ENCODE peak calls at places on chromosomes 11 and 22, in eight cellular contexts. E, Q, I, M, O, G, F and P are unnamed samples.

GRCh38 chr22:45296628-45297297 is 12.0 kb downstream of the UPK3A start:
- DNase-seq in Q (no peak), E (no peak), M (no peak), I (no peak), F (peak; percentile 35), O (no peak), G (no peak), P (no peak)

GRCh38 chr22:36860821-36861659 is at the start of gene NCF4:
- DNase-seq in O (no peak), F (peak; percentile 95), I (no peak), E (peak; percentile 64), M (no peak), Q (peak; percentile 87), G (peak; percentile 66), P (no peak)

GRCh38 chr11:114195981-114196731 is 100.0 kb upstream of the NNMT start:
- DNase-seq in E (no peak), M (peak; percentile 33), Q (no peak), O (peak; percentile 52), I (no peak), G (no peak), F (peak; percentile 45), P (no peak)

GRCh38 chr11:74571062-74571399 is 21.4 kb upstream of the POLD3 start:
- DNase-seq in E (no peak), M (no peak), G (no peak), Q (no peak), I (no peak), F (no peak), O (no peak), P (no peak)

GRCh38 chr11:117366875-117367274 is 39.2 kb downstream of the CEP164 start:
- DNase-seq in G (no peak), E (no peak), Q (no peak), F (no peak), O (no peak), I (no peak), M (no peak), P (no peak)

GRCh38 chr22:49102367-49102766 is 725.3 kb downstream of the BRD1 start:
- DNase-seq in O (no peak), F (no peak), E (no peak), Q (peak; percentile 38), M (no peak), G (no peak), I (no peak), P (no peak)

GRCh38 chr11:100592619-100593309 is 94.3 kb upstream of the ARHGAP42 start:
- DNase-seq in G (no peak), F (no peak), I (no peak), M (no peak), Q (no peak), E (no peak), O (no peak), P (no peak)

GRCh38 chr11:128207861-128208321 is 379.5 kb downstream of the ETS1 start:
- DNase-seq in O (peak; percentile 99), G (no peak), F (no peak), I (peak; percentile 99), M (peak; percentile 100), Q (no peak), E (no peak), P (peak; percentile 77)

GRCh38 chr11:18749681-18750319 is 23.8 kb upstream of the IGSF22 start:
- DNase-seq in Q (no peak), G (no peak), M (peak; percentile 71), E (no peak), I (peak; percentile 67), O (peak; percentile 64), F (no peak), P (peak; percentile 62)

GRCh38 chr11:70078095-70078795 is at the start of gene ANO1:
- DNase-seq in E (peak; percentile 34), G (no peak), O (no peak), M (no peak), Q (peak; percentile 53), F (no peak), I (no peak), P (no peak)

GRCh38 chr11:123020968-123021367 is 39.3 kb upstream of the BSX start:
- DNase-seq in E (no peak), M (peak; percentile 66), Q (no peak), F (peak; percentile 62), G (peak; percentile 11), I (peak; percentile 56), O (peak; percentile 59), P (peak; percentile 48)

GRCh38 chr11:109371444-109372176 is 50.4 kb upstream of the C11orf87 start:
- DNase-seq in O (peak; percentile 6), I (peak; percentile 18), M (peak; percentile 60), Q (no peak), G (no peak), F (no peak), E (no peak), P (no peak)

GRCh38 chr22:36775589-36775965 is 342 bp downstream of the IFT27 start:
- DNase-seq in Q (peak; percentile 78), I (peak; percentile 5), G (no peak), O (peak; percentile 3), M (peak; percentile 13), F (peak; percentile 46), E (peak; percentile 29), P (no peak)

GRCh38 chr11:71139516-71140205 is 112.7 kb downstream of the SHANK2 start:
- DNase-seq in I (no peak), E (peak; percentile 63), M (no peak), O (peak; percentile 21), G (peak; percentile 28), Q (peak; percentile 78), F (no peak), P (peak; percentile 19)

GRCh38 chr11:61602775-61603569 is 22.1 kb upstream of the SYT7 start:
- DNase-seq in I (peak; percentile 97), M (peak; percentile 91), O (peak; percentile 99), Q (peak; percentile 95), E (peak; percentile 79), F (no peak), G (peak; percentile 55), P (peak; percentile 98)

GRCh38 chr11:86627776-86628455 is 44.5 kb downstream of the ME3 start:
- DNase-seq in G (peak; percentile 30), I (peak; percentile 91), M (no peak), Q (no peak), O (peak; percentile 84), E (peak; percentile 45), F (no peak), P (no peak)

GRCh38 chr11:43868852-43869567 is 11.6 kb upstream of the ALKBH3 start:
- DNase-seq in O (peak; percentile 84), F (no peak), G (no peak), M (peak; percentile 92), I (peak; percentile 76), Q (no peak), E (no peak), P (peak; percentile 95)

GRCh38 chr22:30668306-30668655 is 606 bp upstream of the DUSP18 start:
- DNase-seq in M (no peak), Q (peak; percentile 65), I (no peak), O (no peak), G (no peak), F (no peak), E (no peak), P (no peak)

GRCh38 chr22:30665266-30665665 is 2.4 kb downstream of the DUSP18 start:
- DNase-seq in O (no peak), G (no peak), F (no peak), I (no peak), M (no peak), Q (no peak), E (no peak), P (no peak)

GRCh38 chr22:30667486-30668305 is at the start of gene DUSP18:
- DNase-seq in G (peak; percentile 92), I (peak; percentile 82), O (peak; percentile 85), E (peak; percentile 94), F (peak; percentile 87), Q (peak; percentile 96), M (peak; percentile 89), P (peak; percentile 91)

GRCh38 chr22:30665786-30666185 is 1.9 kb downstream of the DUSP18 start:
- DNase-seq in O (no peak), F (no peak), Q (no peak), I (no peak), E (no peak), M (no peak), G (no peak), P (no peak)

GRCh38 chr22:30667092-30667485 is 586 bp downstream of the DUSP18 start:
- DNase-seq in M (no peak), F (peak; percentile 15), Q (no peak), O (no peak), E (no peak), I (no peak), G (no peak), P (no peak)
- H3K4me3 ChIP-seq in M (peak overlapping the region; percentile 89), F (peak overlapping the region; percentile 86), Q (peak overlapping the region; percentile 68), O (peak overlapping the region; percentile 85), E (peak overlapping the region; percentile 95), I (peak overlapping the region; percentile 94), G (peak overlapping the region; percentile 87), P (peak overlapping the region; percentile 90)

GRCh38 chr11:11620966-11621880 is 582 bp downstream of the GALNT18 start:
- DNase-seq in E (peak; percentile 58), I (peak; percentile 5), Q (peak; percentile 78), M (no peak), O (peak; percentile 26), F (no peak), G (peak; percentile 54), P (peak; percentile 13)
- TF ChIP-seq CTCF in E (peak; percentile 36), I (no peak), Q (peak; percentile 18), M (no peak), O (no peak), F (no peak), G (peak; percentile 22), P (no peak)

GRCh38 chr11:2929880-2930704 is 872 bp upstream of the PHLDA2 start:
- DNase-seq in O (peak; percentile 62), M (no peak), G (peak; percentile 36), I (peak; percentile 28), F (no peak), E (no peak), Q (peak; percentile 70), P (peak; percentile 83)

GRCh38 chr11:2931771-2932738 is 2.8 kb upstream of the PHLDA2 start:
- DNase-seq in F (no peak), I (no peak), Q (peak; percentile 64), O (no peak), M (no peak), G (no peak), E (no peak), P (no peak)

GRCh38 chr11:2931416-2931746 is 2.2 kb upstream of the PHLDA2 start:
- DNase-seq in O (no peak), I (no peak), E (no peak), Q (peak; percentile 60), G (no peak), F (no peak), M (no peak), P (no peak)

GRCh38 chr11:2929511-2929879 is 275 bp upstream of the PHLDA2 start:
- DNase-seq in O (peak; percentile 70), M (peak; percentile 66), E (no peak), G (no peak), Q (peak; percentile 72), F (no peak), I (peak; percentile 72), P (peak; percentile 86)

GRCh38 chr11:2930705-2931415 is 1.6 kb upstream of the PHLDA2 start:
- DNase-seq in Q (peak; percentile 71), O (peak; percentile 29), I (no peak), F (peak; percentile 73), G (peak; percentile 43), M (peak; percentile 49), E (peak; percentile 51), P (peak; percentile 45)
- H3K4me3 ChIP-seq in Q (peak overlapping the region; percentile 53), O (peak overlapping the region; percentile 28), I (peak overlapping the region; percentile 59), F (no peak overlapping the region), G (peak overlapping the region; percentile 46), M (peak overlapping the region; percentile 71), E (peak overlapping the region; percentile 68), P (peak overlapping the region; percentile 79)

DNA sequence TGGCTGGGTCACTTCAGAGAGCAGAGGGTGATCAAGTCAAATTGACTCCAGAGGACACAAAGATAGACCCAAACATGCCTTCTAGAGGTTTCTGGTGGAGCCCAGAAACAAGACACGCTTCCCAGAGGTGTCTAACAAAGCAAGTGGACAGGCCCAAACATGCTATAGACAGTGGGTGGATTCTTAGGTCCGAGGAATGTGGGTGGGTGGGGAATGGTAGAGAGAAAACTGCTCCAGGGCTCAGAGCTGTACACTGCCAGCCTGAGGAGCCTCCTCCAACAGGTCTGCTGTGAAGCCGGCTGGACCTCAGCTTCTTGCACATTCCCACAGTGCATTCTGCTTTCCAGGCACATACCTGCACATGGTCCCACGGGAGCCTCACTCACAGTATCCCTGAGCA is 116.8 kb upstream of the NECTIN1 start:
- DNase-seq in O (no peak), M (no peak), E (no peak), I (no peak), G (no peak), Q (no peak), F (no peak), P (no peak)
- TF ChIP-seq CTCF in O (no peak), M (no peak), E (no peak), I (no peak), G (no peak), Q (no peak), F (no peak), P (no peak)